ENCODE peak calls at places on chromosomes 11 and 22, in five cellular contexts. C is AG10803, I is foreskin fibroblast, F is nucleus accumbens, P is upper lobe of right lung. W is an unnamed sample.

GRCh38 chr11:9613830-9614762 is 40.6 kb downstream of the WEE1 start:
- DNase-seq in C (peak; percentile 83), I (peak; percentile 89), F (peak; percentile 60), P (peak; percentile 96), W (peak; percentile 96)

GRCh38 chr22:36145881-36146280 is 14.7 kb downstream of the APOL3 start:
- DNase-seq in C (peak; percentile 27), I (no peak), F (no peak), P (no peak), W (no peak)

GRCh38 chr11:87445002-87445401 is 407.3 kb downstream of the TMEM135 start:
- DNase-seq in C (peak; percentile 88), I (peak; percentile 57), F (no peak), P (no peak), W (no peak)

GRCh38 chr11:62909107-62909894 is 11.9 kb downstream of the CHRM1 start:
- DNase-seq in C (peak; percentile 54), I (peak; percentile 22), F (no peak), P (peak; percentile 85), W (peak; percentile 90)

GRCh38 chr11:120215634-120216033 is 4.8 kb downstream of the OAF start:
- DNase-seq in C (peak; percentile 24), I (peak; percentile 56), F (no peak), P (no peak), W (peak; percentile 84)

GRCh38 chr11:120660024-120660565 is 148.5 kb downstream of the GRIK4 start:
- DNase-seq in C (no peak), I (peak; percentile 4), F (no peak), P (no peak), W (no peak)

GRCh38 chr11:34493468-34493867 is 20.1 kb downstream of the ELF5 start:
- DNase-seq in C (no peak), I (no peak), F (no peak), P (no peak), W (no peak)

GRCh38 chr11:66112640-66113098 is 42.6 kb downstream of the PACS1 start:
- DNase-seq in C (peak; percentile 94), I (peak; percentile 69), F (no peak), P (no peak), W (no peak)

GRCh38 chr22:20964799-20965103 is 2.3 kb upstream of the AIFM3 start:
- DNase-seq in C (no peak), I (no peak), F (no peak), P (no peak), W (no peak)

GRCh38 chr11:103883856-103884255 is 152.6 kb upstream of the DDI1 start:
- DNase-seq in C (no peak), I (no peak), F (no peak), P (no peak), W (no peak)

GRCh38 chr22:17994424-17995108 is 29.8 kb downstream of the MICAL3 start:
- DNase-seq in C (no peak), I (no peak), F (no peak), P (no peak), W (no peak)

GRCh38 chr11:66363187-66363601 is 8.4 kb downstream of the SLC29A2 start:
- DNase-seq in C (no peak), I (no peak), F (no peak), P (peak; percentile 92), W (no peak)

GRCh38 chr11:73971175-73971719 is 11.4 kb downstream of the UCP2 start:
- DNase-seq in C (no peak), I (no peak), F (no peak), P (no peak), W (peak; percentile 26)

GRCh38 chr22:39698106-39698505 is 127.6 kb downstream of the CACNA1I start:
- DNase-seq in C (no peak), I (no peak), F (no peak), P (no peak), W (no peak)

GRCh38 chr11:73878771-73879170 is 2.0 kb downstream of the PAAF1 start:
- DNase-seq in C (no peak), I (no peak), F (no peak), P (no peak), W (no peak)

GRCh38 chr11:44065161-44065571 is 904 bp upstream of the ACCS start:
- DNase-seq in C (no peak), I (no peak), F (no peak), P (no peak), W (no peak)

GRCh38 chr11:45233121-45233803 is 52.9 kb downstream of the SYT13 start:
- DNase-seq in C (peak; percentile 55), I (peak; percentile 35), F (no peak), P (peak; percentile 84), W (peak; percentile 85)

GRCh38 chr22:26286091-26286780 is 117.0 kb downstream of the SEZ6L start:
- DNase-seq in C (no peak), I (no peak), F (no peak), P (no peak), W (no peak)

GRCh38 chr11:45737056-45737455 is 67.9 kb upstream of the SLC35C1 start:
- DNase-seq in C (peak; percentile 13), I (no peak), F (no peak), P (no peak), W (no peak)